ENCODE peak calls at places on chromosomes 4 and X, in six cellular contexts. One of them, this sample, is unnamed.

GRCh38 chrX:72609313-72609712 is 36.7 kb upstream of the HDAC8 start:
- DNase-seq in lower leg skin: no peak
- DNase-seq in naive thymus-derived CD4-positive, alpha-beta T cell: no peak
- DNase-seq in upper lobe of left lung: no peak
- DNase-seq in psoas muscle: no peak
- DNase-seq in activated naive CD8-positive, alpha-beta T cell treated with anti-CD3 and anti-CD28 coated beads, Interleukin-2, amount 10 ng/mL, durations not matched to agents 7 days and 5 days: no peak
- DNase-seq in this sample: peak

GRCh38 chr4:87268401-87268800 is 48.0 kb upstream of the KLHL8 start:
- DNase-seq in psoas muscle: no peak
- DNase-seq in activated naive CD8-positive, alpha-beta T cell treated with anti-CD3 and anti-CD28 coated beads, Interleukin-2, amount 10 ng/mL, durations not matched to agents 7 days and 5 days: no peak
- DNase-seq in lower leg skin: no peak
- DNase-seq in naive thymus-derived CD4-positive, alpha-beta T cell: no peak
- DNase-seq in upper lobe of left lung: no peak
- DNase-seq in this sample: no peak

GRCh38 chrX:135264210-135264609 is 12.3 kb downstream of the ETDA start:
- DNase-seq in naive thymus-derived CD4-positive, alpha-beta T cell: no peak
- DNase-seq in upper lobe of left lung: no peak
- DNase-seq in activated naive CD8-positive, alpha-beta T cell treated with anti-CD3 and anti-CD28 coated beads, Interleukin-2, amount 10 ng/mL, durations not matched to agents 7 days and 5 days: no peak
- DNase-seq in lower leg skin: no peak
- DNase-seq in psoas muscle: no peak
- DNase-seq in this sample: no peak

GRCh38 chr4:38028556-38028955 is 68.4 kb downstream of the PTTG2 start:
- DNase-seq in upper lobe of left lung: no peak
- DNase-seq in psoas muscle: no peak
- DNase-seq in naive thymus-derived CD4-positive, alpha-beta T cell: no peak
- DNase-seq in lower leg skin: no peak
- DNase-seq in activated naive CD8-positive, alpha-beta T cell treated with anti-CD3 and anti-CD28 coated beads, Interleukin-2, amount 10 ng/mL, durations not matched to agents 7 days and 5 days: no peak
- DNase-seq in this sample: no peak

GRCh38 chrX:12949205-12949926 is 25.5 kb upstream of the TMSB4X start:
- DNase-seq in activated naive CD8-positive, alpha-beta T cell treated with anti-CD3 and anti-CD28 coated beads, Interleukin-2, amount 10 ng/mL, durations not matched to agents 7 days and 5 days: no peak
- DNase-seq in naive thymus-derived CD4-positive, alpha-beta T cell: no peak
- DNase-seq in upper lobe of left lung: no peak
- DNase-seq in psoas muscle: no peak
- DNase-seq in lower leg skin: peak
- DNase-seq in this sample: no peak

GRCh38 chr4:99790796-99791617 is 25.6 kb upstream of the DAPP1 start:
- DNase-seq in psoas muscle: no peak
- DNase-seq in upper lobe of left lung: no peak
- DNase-seq in lower leg skin: no peak
- DNase-seq in activated naive CD8-positive, alpha-beta T cell treated with anti-CD3 and anti-CD28 coated beads, Interleukin-2, amount 10 ng/mL, durations not matched to agents 7 days and 5 days: no peak
- DNase-seq in naive thymus-derived CD4-positive, alpha-beta T cell: no peak
- DNase-seq in this sample: no peak

GRCh38 chrX:144219035-144219434 is 335.2 kb downstream of the UBE2NL start:
- DNase-seq in naive thymus-derived CD4-positive, alpha-beta T cell: no peak
- DNase-seq in activated naive CD8-positive, alpha-beta T cell treated with anti-CD3 and anti-CD28 coated beads, Interleukin-2, amount 10 ng/mL, durations not matched to agents 7 days and 5 days: no peak
- DNase-seq in upper lobe of left lung: peak
- DNase-seq in psoas muscle: no peak
- DNase-seq in lower leg skin: no peak
- DNase-seq in this sample: peak

GRCh38 chrX:46485897-46486296 is 59.3 kb downstream of the ZNF674 start:
- DNase-seq in upper lobe of left lung: no peak
- DNase-seq in activated naive CD8-positive, alpha-beta T cell treated with anti-CD3 and anti-CD28 coated beads, Interleukin-2, amount 10 ng/mL, durations not matched to agents 7 days and 5 days: no peak
- DNase-seq in psoas muscle: no peak
- DNase-seq in lower leg skin: no peak
- DNase-seq in naive thymus-derived CD4-positive, alpha-beta T cell: peak
- DNase-seq in this sample: no peak

GRCh38 chrX:130523460-130524394 is 121.9 kb downstream of the RBMX2 start:
- DNase-seq in naive thymus-derived CD4-positive, alpha-beta T cell: no peak
- DNase-seq in activated naive CD8-positive, alpha-beta T cell treated with anti-CD3 and anti-CD28 coated beads, Interleukin-2, amount 10 ng/mL, durations not matched to agents 7 days and 5 days: no peak
- DNase-seq in psoas muscle: no peak
- DNase-seq in upper lobe of left lung: no peak
- DNase-seq in lower leg skin: no peak
- DNase-seq in this sample: peak

GRCh38 chrX:45986971-45987370 is 558.2 kb downstream of the ZNF674 start:
- DNase-seq in naive thymus-derived CD4-positive, alpha-beta T cell: no peak
- DNase-seq in lower leg skin: no peak
- DNase-seq in psoas muscle: no peak
- DNase-seq in upper lobe of left lung: no peak
- DNase-seq in activated naive CD8-positive, alpha-beta T cell treated with anti-CD3 and anti-CD28 coated beads, Interleukin-2, amount 10 ng/mL, durations not matched to agents 7 days and 5 days: no peak
- DNase-seq in this sample: peak

GRCh38 chrX:48589482-48590162 is 7.7 kb upstream of the WDR13 start:
- DNase-seq in naive thymus-derived CD4-positive, alpha-beta T cell: no peak
- DNase-seq in lower leg skin: no peak
- DNase-seq in upper lobe of left lung: no peak
- DNase-seq in psoas muscle: no peak
- DNase-seq in activated naive CD8-positive, alpha-beta T cell treated with anti-CD3 and anti-CD28 coated beads, Interleukin-2, amount 10 ng/mL, durations not matched to agents 7 days and 5 days: no peak
- DNase-seq in this sample: no peak

GRCh38 chr4:39698424-39699009 is 581 bp downstream of the UBE2K start:
- DNase-seq in upper lobe of left lung: peak
- DNase-seq in psoas muscle: peak
- DNase-seq in naive thymus-derived CD4-positive, alpha-beta T cell: no peak
- DNase-seq in lower leg skin: peak
- DNase-seq in activated naive CD8-positive, alpha-beta T cell treated with anti-CD3 and anti-CD28 coated beads, Interleukin-2, amount 10 ng/mL, durations not matched to agents 7 days and 5 days: no peak
- DNase-seq in this sample: peak

GRCh38 chrX:150869450-150869849 is 29.0 kb downstream of the CD99L2 start:
- DNase-seq in psoas muscle: peak
- DNase-seq in upper lobe of left lung: peak
- DNase-seq in activated naive CD8-positive, alpha-beta T cell treated with anti-CD3 and anti-CD28 coated beads, Interleukin-2, amount 10 ng/mL, durations not matched to agents 7 days and 5 days: no peak
- DNase-seq in naive thymus-derived CD4-positive, alpha-beta T cell: no peak
- DNase-seq in lower leg skin: peak
- DNase-seq in this sample: no peak

GRCh38 chr4:36226430-36227227 is 17.7 kb downstream of the ARAP2 start:
- DNase-seq in activated naive CD8-positive, alpha-beta T cell treated with anti-CD3 and anti-CD28 coated beads, Interleukin-2, amount 10 ng/mL, durations not matched to agents 7 days and 5 days: no peak
- DNase-seq in naive thymus-derived CD4-positive, alpha-beta T cell: no peak
- DNase-seq in upper lobe of left lung: no peak
- DNase-seq in lower leg skin: no peak
- DNase-seq in psoas muscle: no peak
- DNase-seq in this sample: no peak

GRCh38 chr4:139704915-139705485 is 39.4 kb downstream of the MGST2 start:
- DNase-seq in lower leg skin: peak
- DNase-seq in activated naive CD8-positive, alpha-beta T cell treated with anti-CD3 and anti-CD28 coated beads, Interleukin-2, amount 10 ng/mL, durations not matched to agents 7 days and 5 days: no peak
- DNase-seq in upper lobe of left lung: no peak
- DNase-seq in naive thymus-derived CD4-positive, alpha-beta T cell: no peak
- DNase-seq in psoas muscle: no peak
- DNase-seq in this sample: peak

GRCh38 chrX:30864383-30864785 is 24.7 kb downstream of the TAB3 start:
- DNase-seq in lower leg skin: no peak
- DNase-seq in naive thymus-derived CD4-positive, alpha-beta T cell: no peak
- DNase-seq in psoas muscle: no peak
- DNase-seq in upper lobe of left lung: no peak
- DNase-seq in activated naive CD8-positive, alpha-beta T cell treated with anti-CD3 and anti-CD28 coated beads, Interleukin-2, amount 10 ng/mL, durations not matched to agents 7 days and 5 days: no peak
- DNase-seq in this sample: no peak

GRCh38 chr4:186684889-186685309 is 38.8 kb downstream of the FAT1 start:
- DNase-seq in psoas muscle: no peak
- DNase-seq in activated naive CD8-positive, alpha-beta T cell treated with anti-CD3 and anti-CD28 coated beads, Interleukin-2, amount 10 ng/mL, durations not matched to agents 7 days and 5 days: no peak
- DNase-seq in naive thymus-derived CD4-positive, alpha-beta T cell: no peak
- DNase-seq in lower leg skin: no peak
- DNase-seq in upper lobe of left lung: no peak
- DNase-seq in this sample: no peak

GRCh38 chr4:62126064-62126732 is 926.1 kb downstream of the ADGRL3 start:
- DNase-seq in activated naive CD8-positive, alpha-beta T cell treated with anti-CD3 and anti-CD28 coated beads, Interleukin-2, amount 10 ng/mL, durations not matched to agents 7 days and 5 days: no peak
- DNase-seq in psoas muscle: no peak
- DNase-seq in upper lobe of left lung: no peak
- DNase-seq in lower leg skin: no peak
- DNase-seq in naive thymus-derived CD4-positive, alpha-beta T cell: no peak
- DNase-seq in this sample: no peak

GRCh38 chrX:69386681-69387080 is 117.4 kb upstream of the NALF2 start:
- DNase-seq in lower leg skin: no peak
- DNase-seq in psoas muscle: no peak
- DNase-seq in activated naive CD8-positive, alpha-beta T cell treated with anti-CD3 and anti-CD28 coated beads, Interleukin-2, amount 10 ng/mL, durations not matched to agents 7 days and 5 days: no peak
- DNase-seq in upper lobe of left lung: no peak
- DNase-seq in naive thymus-derived CD4-positive, alpha-beta T cell: no peak
- DNase-seq in this sample: no peak

GRCh38 chr4:1055721-1056590 is 44.5 kb downstream of the FGFRL1 start:
- DNase-seq in upper lobe of left lung: no peak
- DNase-seq in lower leg skin: peak
- DNase-seq in psoas muscle: no peak
- DNase-seq in activated naive CD8-positive, alpha-beta T cell treated with anti-CD3 and anti-CD28 coated beads, Interleukin-2, amount 10 ng/mL, durations not matched to agents 7 days and 5 days: peak
- DNase-seq in naive thymus-derived CD4-positive, alpha-beta T cell: peak
- DNase-seq in this sample: no peak

GRCh38 chr4:30720021-30720655 is at the start of gene PCDH7:
- DNase-seq in upper lobe of left lung: no peak
- DNase-seq in psoas muscle: no peak
- DNase-seq in lower leg skin: no peak
- DNase-seq in activated naive CD8-positive, alpha-beta T cell treated with anti-CD3 and anti-CD28 coated beads, Interleukin-2, amount 10 ng/mL, durations not matched to agents 7 days and 5 days: no peak
- DNase-seq in naive thymus-derived CD4-positive, alpha-beta T cell: no peak
- DNase-seq in this sample: peak

GRCh38 chr4:153553820-153554173 is 87.6 kb downstream of the TMEM131L start:
- DNase-seq in psoas muscle: no peak
- DNase-seq in naive thymus-derived CD4-positive, alpha-beta T cell: no peak
- DNase-seq in lower leg skin: no peak
- DNase-seq in activated naive CD8-positive, alpha-beta T cell treated with anti-CD3 and anti-CD28 coated beads, Interleukin-2, amount 10 ng/mL, durations not matched to agents 7 days and 5 days: no peak
- DNase-seq in upper lobe of left lung: no peak
- DNase-seq in this sample: no peak

GRCh38 chrX:141185366-141185765 is 8.4 kb upstream of the LDOC1 start:
- DNase-seq in activated naive CD8-positive, alpha-beta T cell treated with anti-CD3 and anti-CD28 coated beads, Interleukin-2, amount 10 ng/mL, durations not matched to agents 7 days and 5 days: no peak
- DNase-seq in naive thymus-derived CD4-positive, alpha-beta T cell: no peak
- DNase-seq in psoas muscle: no peak
- DNase-seq in lower leg skin: no peak
- DNase-seq in upper lobe of left lung: no peak
- DNase-seq in this sample: no peak

GRCh38 chrX:107451754-107452153 is 2.3 kb downstream of the FRMPD3 start:
- DNase-seq in naive thymus-derived CD4-positive, alpha-beta T cell: no peak
- DNase-seq in upper lobe of left lung: no peak
- DNase-seq in lower leg skin: no peak
- DNase-seq in activated naive CD8-positive, alpha-beta T cell treated with anti-CD3 and anti-CD28 coated beads, Interleukin-2, amount 10 ng/mL, durations not matched to agents 7 days and 5 days: no peak
- DNase-seq in psoas muscle: no peak
- DNase-seq in this sample: no peak

GRCh38 chr4:163680390-163681098 is 186.1 kb downstream of the TMA16 start:
- DNase-seq in naive thymus-derived CD4-positive, alpha-beta T cell: no peak
- DNase-seq in upper lobe of left lung: no peak
- DNase-seq in psoas muscle: no peak
- DNase-seq in lower leg skin: no peak
- DNase-seq in activated naive CD8-positive, alpha-beta T cell treated with anti-CD3 and anti-CD28 coated beads, Interleukin-2, amount 10 ng/mL, durations not matched to agents 7 days and 5 days: no peak
- DNase-seq in this sample: peak

GRCh38 chr4:13626492-13627184 is 887 bp downstream of the BOD1L1 start:
- DNase-seq in lower leg skin: no peak
- DNase-seq in activated naive CD8-positive, alpha-beta T cell treated with anti-CD3 and anti-CD28 coated beads, Interleukin-2, amount 10 ng/mL, durations not matched to agents 7 days and 5 days: no peak
- DNase-seq in psoas muscle: no peak
- DNase-seq in upper lobe of left lung: no peak
- DNase-seq in naive thymus-derived CD4-positive, alpha-beta T cell: no peak
- DNase-seq in this sample: peak

GRCh38 chrX:43850612-43851011 is 31.6 kb downstream of the MAOB start:
- DNase-seq in activated naive CD8-positive, alpha-beta T cell treated with anti-CD3 and anti-CD28 coated beads, Interleukin-2, amount 10 ng/mL, durations not matched to agents 7 days and 5 days: no peak
- DNase-seq in naive thymus-derived CD4-positive, alpha-beta T cell: no peak
- DNase-seq in psoas muscle: no peak
- DNase-seq in upper lobe of left lung: no peak
- DNase-seq in lower leg skin: no peak
- DNase-seq in this sample: no peak

GRCh38 chrX:20015945-20016617 is 25.2 kb upstream of the BCLAF3 start:
- DNase-seq in psoas muscle: no peak
- DNase-seq in activated naive CD8-positive, alpha-beta T cell treated with anti-CD3 and anti-CD28 coated beads, Interleukin-2, amount 10 ng/mL, durations not matched to agents 7 days and 5 days: no peak
- DNase-seq in naive thymus-derived CD4-positive, alpha-beta T cell: no peak
- DNase-seq in upper lobe of left lung: no peak
- DNase-seq in lower leg skin: no peak
- DNase-seq in this sample: no peak